ENCODE peak calls at places on chromosomes 7 and 10, in four cellular contexts. T, V, Y and D are unnamed samples.

GRCh38 chr10:17088118-17088806 is 41.3 kb downstream of the CUBN start:
- DNase-seq in T (no peak), V (peak; percentile 74), Y (peak; percentile 82), D (peak; percentile 93)

GRCh38 chr10:121596668-121597503 is 1.4 kb downstream of the FGFR2 start:
- DNase-seq in T (no peak), V (no peak), Y (no peak), D (peak; percentile 58)

GRCh38 chr10:116723428-116724281 is 18.7 kb downstream of the HSPA12A start:
- DNase-seq in T (peak; percentile 8), V (no peak), Y (no peak), D (no peak)

GRCh38 chr7:103540986-103541385 is 95.0 kb upstream of the SLC26A5 start:
- DNase-seq in T (no peak), V (no peak), Y (no peak), D (no peak)

GRCh38 chr7:46279290-46279689 is 358.2 kb upstream of the IGFBP3 start:
- DNase-seq in T (no peak), V (no peak), Y (no peak), D (no peak)

GRCh38 chr7:155289107-155289506 is 8.6 kb upstream of the INSIG1 start:
- DNase-seq in T (no peak), V (no peak), Y (no peak), D (no peak)

GRCh38 chr10:4698075-4698474 is 127.9 kb upstream of the AKR1E2 start:
- DNase-seq in T (no peak), V (no peak), Y (no peak), D (no peak)

GRCh38 chr10:91551856-91552255 is 81.0 kb downstream of the PPP1R3C start:
- DNase-seq in T (peak; percentile 14), V (peak; percentile 57), Y (peak; percentile 80), D (peak; percentile 41)

GRCh38 chr7:116212859-116213258 is 2.5 kb downstream of the TES start:
- DNase-seq in T (no peak), V (no peak), Y (no peak), D (no peak)

GRCh38 chr10:96988421-96988820 is 156.3 kb downstream of the LCOR start:
- DNase-seq in T (no peak), V (no peak), Y (no peak), D (no peak)

GRCh38 chr10:96984512-96985225 is 152.6 kb downstream of the LCOR start:
- DNase-seq in T (no peak), V (no peak), Y (no peak), D (no peak)

GRCh38 chr10:96987842-96988175 is 155.7 kb downstream of the LCOR start:
- DNase-seq in T (no peak), V (peak; percentile 59), Y (peak; percentile 59), D (no peak)

GRCh38 chr10:96986200-96986856 is 154.2 kb downstream of the LCOR start:
- DNase-seq in T (no peak), V (no peak), Y (no peak), D (no peak)

GRCh38 chr10:96987141-96987841 is 155.2 kb downstream of the LCOR start:
- DNase-seq in T (no peak), V (no peak), Y (no peak), D (peak; percentile 54)
- H3K4me3 ChIP-seq in T (no peak overlapping the region), V (no peak overlapping the region), Y (no peak overlapping the region), D (no peak overlapping the region)

GRCh38 chr7:142585425-142585824 is 163.8 kb upstream of the PRSS1 start:
- DNase-seq in T (no peak), V (no peak), Y (no peak), D (no peak)
- TF ChIP-seq CTCF in T (peak; percentile 18), V (peak; percentile 29), Y (peak; percentile 31), D (no peak)

GRCh38 chr7:23213755-23214154 is 31.9 kb downstream of the NUP42 start:
- DNase-seq in T (no peak), V (no peak), Y (no peak), D (no peak)

GRCh38 chr7:23210502-23210901 is 28.7 kb downstream of the NUP42 start:
- DNase-seq in T (no peak), V (no peak), Y (no peak), D (no peak)

GRCh38 chr7:23212395-23212794 is 30.5 kb downstream of the NUP42 start:
- DNase-seq in T (no peak), V (no peak), Y (no peak), D (no peak)

GRCh38 chr7:23214423-23214822 is 32.2 kb upstream of the GPNMB start:
- DNase-seq in T (no peak), V (no peak), Y (no peak), D (no peak)

GRCh38 chr7:23211542-23211941 is 29.7 kb downstream of the NUP42 start:
- DNase-seq in T (no peak), V (no peak), Y (no peak), D (no peak)
- H3K4me3 ChIP-seq in T (no peak overlapping the region), V (no peak overlapping the region), Y (no peak overlapping the region), D (no peak overlapping the region)

GRCh38 chr7:81331061-81332018 is 412.5 kb upstream of the SEMA3C start:
- DNase-seq in T (no peak), V (no peak), Y (peak; percentile 48), D (no peak)

GRCh38 chr7:81333004-81333403 is 414.2 kb upstream of the SEMA3C start:
- DNase-seq in T (no peak), V (peak; percentile 28), Y (peak; percentile 76), D (peak; percentile 46)

GRCh38 chr7:81327468-81327867 is 408.6 kb upstream of the SEMA3C start:
- DNase-seq in T (no peak), V (no peak), Y (peak; percentile 28), D (peak; percentile 36)

GRCh38 chr7:81327873-81328272 is 409.0 kb upstream of the SEMA3C start:
- DNase-seq in T (no peak), V (no peak), Y (no peak), D (no peak)

DNA sequence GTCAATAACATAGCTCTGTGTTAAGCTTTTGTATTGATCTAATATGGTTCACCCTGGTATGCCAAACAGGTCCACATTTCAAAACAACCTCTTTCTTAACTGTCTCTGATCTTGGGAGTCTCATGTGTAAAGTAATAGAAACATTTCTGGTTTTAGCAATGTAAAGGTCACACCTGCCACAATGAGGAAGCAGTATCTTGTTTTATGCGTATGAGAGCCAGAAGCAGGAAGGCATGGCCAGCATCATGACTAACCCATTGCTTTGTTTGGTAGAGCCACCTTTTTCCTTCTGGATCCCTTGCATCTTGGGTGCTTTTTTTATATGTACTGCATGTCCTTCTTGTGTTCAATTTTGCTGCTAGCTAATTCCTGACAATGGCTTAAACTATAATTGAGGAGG is 411.3 kb upstream of the SEMA3C start:
- DNase-seq in T (no peak), V (no peak), Y (no peak), D (no peak)
- TF ChIP-seq CTCF in T (no peak), V (no peak), Y (no peak), D (no peak)

GRCh38 chr7:55971045-55971444 is 6.7 kb downstream of the NIPSNAP2 start:
- DNase-seq in T (no peak), V (no peak), Y (no peak), D (no peak)
- H3K4me3 ChIP-seq in T (no peak overlapping the region), V (no peak overlapping the region), Y (no peak overlapping the region), D (no peak overlapping the region)

GRCh38 chr10:48590945-48591344 is 13.9 kb downstream of the ARHGAP22 start:
- DNase-seq in T (no peak), V (no peak), Y (no peak), D (no peak)

GRCh38 chr10:48589266-48589665 is 15.6 kb downstream of the ARHGAP22 start:
- DNase-seq in T (no peak), V (peak; percentile 97), Y (peak; percentile 97), D (peak; percentile 98)

GRCh38 chr10:48594799-48595198 is 10.1 kb downstream of the ARHGAP22 start:
- DNase-seq in T (no peak), V (no peak), Y (no peak), D (no peak)

GRCh38 chr10:48594371-48594770 is 10.5 kb downstream of the ARHGAP22 start:
- DNase-seq in T (no peak), V (no peak), Y (no peak), D (no peak)

DNA sequence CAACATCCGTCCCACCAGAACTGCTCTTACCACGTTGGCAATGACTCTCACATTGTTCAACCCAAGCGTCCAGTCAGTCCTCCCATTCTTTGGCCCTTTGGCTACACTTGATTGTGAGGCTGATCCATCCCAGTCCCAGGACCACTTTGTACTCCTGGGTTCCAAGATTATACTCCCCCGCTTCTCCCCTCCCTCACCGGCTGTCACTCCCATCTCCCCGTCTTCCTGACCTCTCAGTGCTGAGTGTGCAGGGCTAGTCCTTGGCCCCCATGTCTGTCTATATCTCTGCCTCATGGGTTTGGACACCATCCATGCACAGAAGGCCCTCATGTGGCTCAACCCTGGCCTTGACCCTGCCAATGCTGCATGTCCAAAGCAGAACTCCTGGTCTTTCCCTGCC is 12.5 kb downstream of the ARHGAP22 start:
- DNase-seq in T (no peak), V (no peak), Y (no peak), D (no peak)
- TF ChIP-seq CTCF in T (no peak), V (no peak), Y (no peak), D (no peak)

GRCh38 chr10:27743736-27744477 is 1.7 kb downstream of the MKX start:
- DNase-seq in T (no peak), V (no peak), Y (peak; percentile 8), D (no peak)

GRCh38 chr10:27745380-27745718 is 270 bp downstream of the MKX start:
- DNase-seq in T (no peak), V (no peak), Y (no peak), D (no peak)

GRCh38 chr10:27742926-27743735 is 2.5 kb downstream of the MKX start:
- DNase-seq in T (no peak), V (no peak), Y (no peak), D (no peak)

GRCh38 chr10:27745719-27746363 is at the start of gene MKX:
- DNase-seq in T (no peak), V (no peak), Y (peak; percentile 44), D (no peak)

GRCh38 chr10:27744478-27745379 is 890 bp downstream of the MKX start:
- DNase-seq in T (no peak), V (no peak), Y (peak; percentile 26), D (no peak)
- H3K4me3 ChIP-seq in T (no peak overlapping the region), V (peak overlapping the region; percentile 83), Y (peak overlapping the region; percentile 28), D (peak overlapping the region; percentile 8)

GRCh38 chr7:1555813-1556540 is at the start of gene TMEM184A:
- DNase-seq in T (peak; percentile 51), V (no peak), Y (no peak), D (peak; percentile 66)
- TF ChIP-seq CTCF in T (peak; percentile 35), V (peak; percentile 7), Y (peak; percentile 18), D (peak; percentile 81)

GRCh38 chr10:43250925-43251663 is 15.8 kb downstream of the RASGEF1A start:
- DNase-seq in T (no peak), V (no peak), Y (no peak), D (no peak)

GRCh38 chr10:43252785-43253341 is 14.0 kb downstream of the RASGEF1A start:
- DNase-seq in T (no peak), V (no peak), Y (no peak), D (no peak)

GRCh38 chr10:43252166-43252784 is 14.6 kb downstream of the RASGEF1A start:
- DNase-seq in T (no peak), V (no peak), Y (no peak), D (no peak)

GRCh38 chr10:43250625-43250924 is 16.3 kb downstream of the RASGEF1A start:
- DNase-seq in T (no peak), V (no peak), Y (no peak), D (no peak)

GRCh38 chr10:43251664-43252165 is 15.2 kb downstream of the RASGEF1A start:
- DNase-seq in T (no peak), V (no peak), Y (no peak), D (no peak)
- H3K4me3 ChIP-seq in T (no peak overlapping the region), V (no peak overlapping the region), Y (no peak overlapping the region), D (no peak overlapping the region)

GRCh38 chr7:28205505-28205904 is 24.9 kb upstream of the JAZF1 start:
- DNase-seq in T (no peak), V (no peak), Y (no peak), D (no peak)
- TF ChIP-seq CTCF in T (no peak), V (no peak), Y (no peak), D (no peak)